ENCODE peak calls at places on chromosomes 11 and 22, in seven cellular contexts. One of them, this sample, is unnamed.

GRCh38 chr22:19917389-19918138 is 24.0 kb upstream of the COMT start:
- DNase-seq in sigmoid colon: no peak
- DNase-seq in T-cell: no peak
- DNase-seq in substantia nigra: no peak
- DNase-seq in NCI-H187 treated with DMSO at 0.1 percent for 48 hours: no peak
- DNase-seq in activated B cell treated with CpG ODN at 0.5 μM for 24 hours: no peak
- DNase-seq in fibroblast of lung: no peak
- DNase-seq in this sample: no peak

GRCh38 chr11:60077216-60077817 is 11.1 kb upstream of the MS4A2 start:
- DNase-seq in NCI-H187 treated with DMSO at 0.1 percent for 48 hours: no peak
- DNase-seq in activated B cell treated with CpG ODN at 0.5 μM for 24 hours: no peak
- DNase-seq in sigmoid colon: no peak
- DNase-seq in substantia nigra: no peak
- DNase-seq in T-cell: no peak
- DNase-seq in fibroblast of lung: no peak
- DNase-seq in this sample: no peak

GRCh38 chr11:109971184-109971523 is 122.0 kb upstream of the ZC3H12C start:
- DNase-seq in sigmoid colon: no peak
- DNase-seq in T-cell: no peak
- DNase-seq in NCI-H187 treated with DMSO at 0.1 percent for 48 hours: peak
- DNase-seq in substantia nigra: no peak
- DNase-seq in activated B cell treated with CpG ODN at 0.5 μM for 24 hours: no peak
- DNase-seq in fibroblast of lung: peak
- DNase-seq in this sample: no peak

GRCh38 chr22:42949159-42949558 is 65.8 kb downstream of the PACSIN2 start:
- DNase-seq in activated B cell treated with CpG ODN at 0.5 μM for 24 hours: no peak
- DNase-seq in NCI-H187 treated with DMSO at 0.1 percent for 48 hours: no peak
- DNase-seq in sigmoid colon: no peak
- DNase-seq in T-cell: no peak
- DNase-seq in fibroblast of lung: peak
- DNase-seq in substantia nigra: no peak
- DNase-seq in this sample: no peak

GRCh38 chr22:20852076-20852475 is 6.5 kb downstream of the PI4KA start:
- DNase-seq in sigmoid colon: no peak
- DNase-seq in activated B cell treated with CpG ODN at 0.5 μM for 24 hours: no peak
- DNase-seq in substantia nigra: no peak
- DNase-seq in T-cell: no peak
- DNase-seq in fibroblast of lung: no peak
- DNase-seq in NCI-H187 treated with DMSO at 0.1 percent for 48 hours: no peak
- DNase-seq in this sample: no peak

GRCh38 chr11:133821776-133822175 is 23.5 kb downstream of the SPATA19 start:
- DNase-seq in NCI-H187 treated with DMSO at 0.1 percent for 48 hours: no peak
- DNase-seq in T-cell: no peak
- DNase-seq in sigmoid colon: no peak
- DNase-seq in substantia nigra: peak
- DNase-seq in activated B cell treated with CpG ODN at 0.5 μM for 24 hours: no peak
- DNase-seq in fibroblast of lung: peak
- DNase-seq in this sample: no peak

GRCh38 chr11:35185696-35186095 is 46.7 kb downstream of the CD44 start:
- DNase-seq in NCI-H187 treated with DMSO at 0.1 percent for 48 hours: no peak
- DNase-seq in fibroblast of lung: no peak
- DNase-seq in T-cell: no peak
- DNase-seq in substantia nigra: no peak
- DNase-seq in activated B cell treated with CpG ODN at 0.5 μM for 24 hours: no peak
- DNase-seq in sigmoid colon: no peak
- DNase-seq in this sample: no peak

GRCh38 chr11:6431861-6432260 is 8.9 kb downstream of the HPX start:
- DNase-seq in fibroblast of lung: no peak
- DNase-seq in T-cell: no peak
- DNase-seq in sigmoid colon: no peak
- DNase-seq in NCI-H187 treated with DMSO at 0.1 percent for 48 hours: no peak
- DNase-seq in substantia nigra: no peak
- DNase-seq in activated B cell treated with CpG ODN at 0.5 μM for 24 hours: no peak
- DNase-seq in this sample: no peak

GRCh38 chr11:59117774-59118173 is 10.7 kb downstream of the FAM111B start:
- DNase-seq in fibroblast of lung: no peak
- DNase-seq in substantia nigra: no peak
- DNase-seq in sigmoid colon: no peak
- DNase-seq in T-cell: no peak
- DNase-seq in NCI-H187 treated with DMSO at 0.1 percent for 48 hours: no peak
- DNase-seq in activated B cell treated with CpG ODN at 0.5 μM for 24 hours: no peak
- DNase-seq in this sample: no peak

GRCh38 chr22:24244144-24244787 is 616 bp downstream of the GGT5 start:
- DNase-seq in T-cell: no peak
- DNase-seq in NCI-H187 treated with DMSO at 0.1 percent for 48 hours: no peak
- DNase-seq in fibroblast of lung: peak
- DNase-seq in substantia nigra: no peak
- DNase-seq in sigmoid colon: no peak
- DNase-seq in activated B cell treated with CpG ODN at 0.5 μM for 24 hours: no peak
- DNase-seq in this sample: no peak

GRCh38 chr22:41028841-41029240 is 63.6 kb upstream of the EP300 start:
- DNase-seq in activated B cell treated with CpG ODN at 0.5 μM for 24 hours: no peak
- DNase-seq in fibroblast of lung: peak
- DNase-seq in substantia nigra: no peak
- DNase-seq in NCI-H187 treated with DMSO at 0.1 percent for 48 hours: no peak
- DNase-seq in T-cell: no peak
- DNase-seq in sigmoid colon: no peak
- DNase-seq in this sample: no peak

GRCh38 chr11:69000831-69001245 is 12.2 kb downstream of the MRGPRF start:
- DNase-seq in sigmoid colon: peak
- DNase-seq in NCI-H187 treated with DMSO at 0.1 percent for 48 hours: no peak
- DNase-seq in substantia nigra: no peak
- DNase-seq in activated B cell treated with CpG ODN at 0.5 μM for 24 hours: no peak
- DNase-seq in T-cell: no peak
- DNase-seq in fibroblast of lung: peak
- DNase-seq in this sample: no peak

GRCh38 chr11:92964471-92964870 is 5.0 kb upstream of the MTNR1B start:
- DNase-seq in substantia nigra: no peak
- DNase-seq in NCI-H187 treated with DMSO at 0.1 percent for 48 hours: no peak
- DNase-seq in fibroblast of lung: no peak
- DNase-seq in T-cell: no peak
- DNase-seq in activated B cell treated with CpG ODN at 0.5 μM for 24 hours: no peak
- DNase-seq in sigmoid colon: no peak
- DNase-seq in this sample: no peak

GRCh38 chr11:114115406-114116054 is 56.0 kb downstream of the ZBTB16 start:
- DNase-seq in fibroblast of lung: no peak
- DNase-seq in substantia nigra: no peak
- DNase-seq in T-cell: no peak
- DNase-seq in activated B cell treated with CpG ODN at 0.5 μM for 24 hours: no peak
- DNase-seq in NCI-H187 treated with DMSO at 0.1 percent for 48 hours: no peak
- DNase-seq in sigmoid colon: peak
- DNase-seq in this sample: no peak

GRCh38 chr22:42397332-42398246 is 34.6 kb downstream of the NFAM1 start:
- DNase-seq in substantia nigra: no peak
- DNase-seq in T-cell: no peak
- DNase-seq in sigmoid colon: peak
- DNase-seq in NCI-H187 treated with DMSO at 0.1 percent for 48 hours: no peak
- DNase-seq in fibroblast of lung: no peak
- DNase-seq in activated B cell treated with CpG ODN at 0.5 μM for 24 hours: peak
- DNase-seq in this sample: no peak

GRCh38 chr11:22690891-22691290 is 24.5 kb downstream of the GAS2 start:
- DNase-seq in T-cell: no peak
- DNase-seq in sigmoid colon: no peak
- DNase-seq in substantia nigra: no peak
- DNase-seq in fibroblast of lung: no peak
- DNase-seq in NCI-H187 treated with DMSO at 0.1 percent for 48 hours: no peak
- DNase-seq in activated B cell treated with CpG ODN at 0.5 μM for 24 hours: no peak
- DNase-seq in this sample: no peak

GRCh38 chr11:119634301-119634700 is 94.7 kb downstream of the NECTIN1 start:
- DNase-seq in NCI-H187 treated with DMSO at 0.1 percent for 48 hours: no peak
- DNase-seq in activated B cell treated with CpG ODN at 0.5 μM for 24 hours: no peak
- DNase-seq in sigmoid colon: no peak
- DNase-seq in fibroblast of lung: no peak
- DNase-seq in T-cell: no peak
- DNase-seq in substantia nigra: no peak
- DNase-seq in this sample: no peak

GRCh38 chr11:291281-292210 is 2.6 kb downstream of the PGGHG start:
- DNase-seq in T-cell: no peak
- DNase-seq in sigmoid colon: peak
- DNase-seq in fibroblast of lung: no peak
- DNase-seq in activated B cell treated with CpG ODN at 0.5 μM for 24 hours: no peak
- DNase-seq in substantia nigra: no peak
- DNase-seq in NCI-H187 treated with DMSO at 0.1 percent for 48 hours: no peak
- DNase-seq in this sample: no peak

GRCh38 chr11:3671334-3672254 is at the start of gene CHRNA10:
- DNase-seq in substantia nigra: no peak
- DNase-seq in activated B cell treated with CpG ODN at 0.5 μM for 24 hours: no peak
- DNase-seq in NCI-H187 treated with DMSO at 0.1 percent for 48 hours: no peak
- DNase-seq in sigmoid colon: no peak
- DNase-seq in T-cell: no peak
- DNase-seq in fibroblast of lung: no peak
- DNase-seq in this sample: no peak

GRCh38 chr22:44821741-44822425 is 69.5 kb downstream of the ARHGAP8 start:
- DNase-seq in sigmoid colon: peak
- DNase-seq in substantia nigra: no peak
- DNase-seq in NCI-H187 treated with DMSO at 0.1 percent for 48 hours: no peak
- DNase-seq in activated B cell treated with CpG ODN at 0.5 μM for 24 hours: no peak
- DNase-seq in fibroblast of lung: no peak
- DNase-seq in T-cell: no peak
- DNase-seq in this sample: no peak

GRCh38 chr11:537622-538430 is 499 bp downstream of the LRRC56 start:
- DNase-seq in T-cell: no peak
- DNase-seq in NCI-H187 treated with DMSO at 0.1 percent for 48 hours: no peak
- DNase-seq in sigmoid colon: peak
- DNase-seq in activated B cell treated with CpG ODN at 0.5 μM for 24 hours: no peak
- DNase-seq in substantia nigra: no peak
- DNase-seq in fibroblast of lung: no peak
- DNase-seq in this sample: no peak

GRCh38 chr11:67045314-67045713 is 11.3 kb upstream of the RHOD start:
- DNase-seq in fibroblast of lung: peak
- DNase-seq in NCI-H187 treated with DMSO at 0.1 percent for 48 hours: no peak
- DNase-seq in sigmoid colon: no peak
- DNase-seq in T-cell: no peak
- DNase-seq in substantia nigra: no peak
- DNase-seq in activated B cell treated with CpG ODN at 0.5 μM for 24 hours: no peak
- DNase-seq in this sample: no peak

GRCh38 chr11:55719608-55720160 is 53.6 kb upstream of the OR5D13 start:
- DNase-seq in fibroblast of lung: no peak
- DNase-seq in substantia nigra: no peak
- DNase-seq in sigmoid colon: no peak
- DNase-seq in activated B cell treated with CpG ODN at 0.5 μM for 24 hours: no peak
- DNase-seq in NCI-H187 treated with DMSO at 0.1 percent for 48 hours: no peak
- DNase-seq in T-cell: no peak
- DNase-seq in this sample: no peak

GRCh38 chr11:32562839-32563599 is 20.6 kb upstream of the EIF3M start:
- DNase-seq in T-cell: no peak
- DNase-seq in fibroblast of lung: peak
- DNase-seq in substantia nigra: no peak
- DNase-seq in activated B cell treated with CpG ODN at 0.5 μM for 24 hours: no peak
- DNase-seq in NCI-H187 treated with DMSO at 0.1 percent for 48 hours: peak
- DNase-seq in sigmoid colon: no peak
- DNase-seq in this sample: no peak

GRCh38 chr11:34727228-34727737 is 106.4 kb downstream of the EHF start:
- DNase-seq in T-cell: no peak
- DNase-seq in NCI-H187 treated with DMSO at 0.1 percent for 48 hours: no peak
- DNase-seq in sigmoid colon: no peak
- DNase-seq in fibroblast of lung: no peak
- DNase-seq in activated B cell treated with CpG ODN at 0.5 μM for 24 hours: no peak
- DNase-seq in substantia nigra: no peak
- DNase-seq in this sample: no peak

This sample was measured in NCI-H2107.